ENCODE peak calls at places on chromosome 2, in nine cellular contexts. Q, O, U, X, Y, J, F, K and P are unnamed samples. For H3K36me3, the result is how much of the 10 kb centered on the place peaks cover.

GRCh38 chr2:226420646-226421045 is 379.0 kb downstream of the IRS1 start:
- DNase-seq in U (no peak), Y (no peak), X (no peak), O (no peak), K (no peak), F (peak), Q (no peak), J (no peak), P (no peak)

GRCh38 chr2:154130821-154131220 is 259.1 kb downstream of the GALNT13 start:
- DNase-seq in Q (no peak), K (no peak), Y (no peak), J (no peak), U (no peak), O (no peak), F (peak), X (no peak), P (no peak)

GRCh38 chr2:112343827-112344585 is 68.6 kb downstream of the ZC3H6 start:
- DNase-seq in F (peak), X (no peak), Q (no peak), Y (no peak), U (no peak), J (no peak), K (no peak), O (peak), P (no peak)

GRCh38 chr2:235940330-235940729 is 227.9 kb downstream of the GBX2 start:
- DNase-seq in F (peak), Q (no peak), Y (no peak), O (no peak), K (peak), X (peak), J (peak), U (no peak), P (no peak)

GRCh38 chr2:221492606-221493005 is 79.5 kb downstream of the EPHA4 start:
- DNase-seq in U (no peak), K (no peak), Q (peak), Y (no peak), J (no peak), F (peak), O (no peak), X (no peak), P (no peak)

GRCh38 chr2:176781570-176782217 is 430.9 kb upstream of the HNRNPA3 start:
- DNase-seq in X (no peak), O (no peak), J (no peak), F (no peak), Q (no peak), U (no peak), Y (no peak), K (no peak), P (no peak)

GRCh38 chr2:200850512-200851256 is 13.8 kb downstream of the CLK1 start:
- DNase-seq in X (no peak), J (no peak), Q (no peak), K (no peak), Y (no peak), O (peak), U (no peak), F (no peak), P (no peak)

GRCh38 chr2:88195247-88195646 is 25.1 kb downstream of the THNSL2 start:
- DNase-seq in J (no peak), X (no peak), K (no peak), Q (no peak), O (no peak), F (no peak), Y (no peak), U (no peak), P (no peak)

GRCh38 chr2:98568161-98568956 is 40.0 kb downstream of the COA5 start:
- DNase-seq in Q (no peak), Y (no peak), K (peak), X (no peak), F (peak), U (no peak), J (no peak), O (no peak), P (no peak)

GRCh38 chr2:27627963-27628766 is 647 bp downstream of the CCDC121 start:
- DNase-seq in K (no peak), J (no peak), X (peak), Q (no peak), F (peak), Y (no peak), O (peak), U (no peak), P (no peak)

GRCh38 chr2:121502781-121503180 is 27.9 kb upstream of the RNU4ATAC start:
- DNase-seq in Y (no peak), X (no peak), J (no peak), U (no peak), Q (no peak), O (no peak), F (peak), K (no peak), P (no peak)

GRCh38 chr2:2256011-2256410 is 75.1 kb downstream of the MYT1L start:
- DNase-seq in O (no peak), J (no peak), X (no peak), Y (no peak), K (no peak), Q (no peak), U (no peak), F (no peak), P (peak)

GRCh38 chr2:9230881-9231280 is 24.3 kb downstream of the ASAP2 start:
- DNase-seq in K (no peak), Q (no peak), O (no peak), Y (no peak), X (no peak), F (peak), U (no peak), J (no peak), P (no peak)

GRCh38 chr2:45937990-45938389 is 286.5 kb downstream of the PRKCE start:
- DNase-seq in J (no peak), F (no peak), U (no peak), O (no peak), Q (no peak), X (no peak), Y (no peak), K (no peak), P (no peak)

GRCh38 chr2:229164545-229165249 is 106.4 kb downstream of the PID1 start:
- DNase-seq in K (no peak), Q (no peak), Y (no peak), O (peak), U (no peak), F (peak), J (no peak), X (no peak), P (no peak)

GRCh38 chr2:24919100-24919976 is 699 bp downstream of the ADCY3 start:
- DNase-seq in O (peak), F (peak), Y (no peak), J (peak), Q (peak), X (no peak), U (peak), K (no peak), P (no peak)

GRCh38 chr2:100869146-100869545 is 49.2 kb downstream of the NPAS2 start:
- DNase-seq in Q (no peak), O (no peak), Y (no peak), F (no peak), K (no peak), U (no peak), X (no peak), J (no peak), P (no peak)

GRCh38 chr2:188303363-188304031 is 11.8 kb downstream of the GULP1 start:
- DNase-seq in K (no peak), Q (no peak), J (no peak), O (peak), F (peak), U (peak), X (no peak), Y (no peak), P (no peak)

GRCh38 chr2:237698338-237698694 is 70.9 kb downstream of the LRRFIP1 start:
- DNase-seq in Q (no peak), F (no peak), U (no peak), J (no peak), K (no peak), O (no peak), Y (no peak), X (no peak), P (peak)

GRCh38 chr2:237074211-237074993 is 11.3 kb upstream of the COPS8 start:
- DNase-seq in X (no peak), O (no peak), U (no peak), Q (no peak), K (no peak), Y (no peak), J (no peak), F (no peak), P (no peak)

GRCh38 chr2:42424033-42424432 is 63.0 kb upstream of the COX7A2L start:
- DNase-seq in F (peak), O (no peak), Q (no peak), X (peak), K (no peak), U (no peak), Y (no peak), J (no peak), P (no peak)

GRCh38 chr2:208686665-208687064 is 280.1 kb downstream of the PTH2R start:
- DNase-seq in F (no peak), Y (no peak), K (no peak), J (no peak), U (no peak), Q (no peak), X (no peak), O (no peak), P (no peak)

GRCh38 chr2:45930396-45930792 is 278.9 kb downstream of the PRKCE start:
- DNase-seq in J (no peak), U (no peak), F (peak), Q (no peak), Y (no peak), X (no peak), O (no peak), K (no peak), P (no peak)

GRCh38 chr2:181123798-181124217 is 143.4 kb downstream of the UBE2E3 start:
- DNase-seq in J (no peak), K (no peak), U (no peak), X (no peak), F (no peak), Q (no peak), Y (no peak), O (peak), P (no peak)

GRCh38 chr2:136129601-136130000 is 11.7 kb upstream of the CXCR4 start:
- DNase-seq in K (no peak), O (no peak), X (no peak), J (no peak), Y (no peak), F (no peak), U (no peak), Q (no peak), P (no peak)

GRCh38 chr2:219406861-219407230 is 11.3 kb upstream of the DES start:
- DNase-seq in Y (no peak), K (peak), U (no peak), Q (no peak), J (no peak), O (no peak), X (no peak), F (peak), P (no peak)

GRCh38 chr2:26613241-26614204 is 27.6 kb downstream of the CIB4 start:
- DNase-seq in K (peak), X (peak), Q (no peak), U (no peak), F (no peak), O (peak), Y (no peak), J (no peak), P (peak)

GRCh38 chr2:174259981-174260380 is 11.6 kb upstream of the OLA1 start:
- DNase-seq in Y (no peak), O (no peak), F (peak), K (no peak), X (no peak), U (no peak), J (no peak), Q (no peak), P (no peak)

GRCh38 chr2:230706966-230707365 is 5.7 kb upstream of the CAB39 start:
- DNase-seq in J (no peak), Y (no peak), U (no peak), O (no peak), Q (no peak), X (no peak), F (no peak), K (no peak), P (no peak)

GRCh38 chr2:12402440-12403139 is 314.1 kb upstream of the TRIB2 start:
- DNase-seq in U (no peak), O (peak), J (no peak), F (no peak), Q (no peak), K (no peak), Y (no peak), X (no peak), P (no peak)

GRCh38 chr2:202172439-202173191 is 65.8 kb downstream of the SUMO1 start:
- DNase-seq in J (no peak), K (no peak), Y (no peak), O (no peak), F (no peak), X (peak), U (no peak), Q (no peak), P (no peak)

GRCh38 chr2:60552096-60552850 is 1.2 kb downstream of the BCL11A start:
- DNase-seq in Y (no peak), O (peak), Q (peak), U (no peak), F (peak), J (no peak), X (no peak), K (peak), P (peak)

GRCh38 chr2:64008434-64009009 is 10.7 kb downstream of the VPS54 start:
- DNase-seq in K (no peak), J (no peak), Y (no peak), F (no peak), U (no peak), Q (no peak), X (no peak), O (no peak), P (no peak)

DNA sequence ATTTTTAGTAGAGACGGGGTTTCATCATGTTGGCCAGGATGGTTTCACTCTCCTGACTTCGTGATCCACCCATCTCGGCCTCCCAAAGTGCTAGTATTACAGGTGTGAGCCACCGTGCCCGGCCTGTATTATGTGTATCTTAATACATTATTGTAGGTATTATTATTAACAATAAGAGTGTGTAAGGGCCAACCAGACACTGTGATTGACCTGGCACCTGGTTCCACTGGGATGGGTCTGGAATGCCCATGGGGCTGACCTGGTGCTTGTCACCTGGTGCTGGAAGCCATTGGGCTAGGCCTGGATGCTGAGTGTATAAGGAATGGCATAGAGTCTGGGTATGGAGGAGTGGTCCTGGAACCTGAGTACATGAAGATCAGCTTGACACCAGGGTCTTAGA is 906.9 kb upstream of the TMEFF2 start:
- DNase-seq in X (no peak), J (no peak), O (no peak), Y (no peak), Q (no peak), U (no peak), F (no peak), K (no peak), P (no peak)
- H3K4me3 ChIP-seq in X (no peak), J (no peak), O (no peak), Y (no peak), Q (no peak), U (no peak), F (no peak), K (no peak), P (no peak)

DNA sequence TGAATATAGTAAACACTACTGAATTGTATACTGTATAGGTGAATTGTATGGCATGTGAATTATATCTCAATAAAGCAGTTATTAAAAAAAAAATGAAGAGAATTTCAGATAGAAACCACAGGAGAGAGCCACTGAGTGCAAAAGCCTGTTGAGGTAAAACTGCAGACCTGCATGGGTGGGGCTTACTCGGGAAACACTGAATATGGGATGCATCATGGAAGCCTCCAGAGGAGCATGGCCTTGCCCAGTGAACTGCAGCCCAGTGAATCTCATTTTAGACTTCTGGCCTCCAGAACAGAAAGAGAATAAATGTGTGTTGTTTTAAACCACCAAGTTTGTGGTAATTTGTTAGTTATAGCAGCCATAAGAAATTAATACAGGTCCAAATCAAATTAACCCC is 15.7 kb downstream of the GPATCH11 start:
- DNase-seq in J (no peak), F (no peak), O (peak), U (no peak), Y (no peak), Q (no peak), K (no peak), X (no peak), P (no peak)
- H3K36me3 ChIP-seq in J (under half), F (under half), O (under half), U (half or more), Y (half or more), Q (under half), K (under half), X (under half), P (half or more)

GRCh38 chr2:211027976-211028375 is 471.6 kb downstream of the CPS1 start:
- DNase-seq in K (no peak), J (no peak), X (no peak), O (no peak), U (no peak), Q (no peak), Y (no peak), F (no peak), P (no peak)

GRCh38 chr2:211035548-211036185 is 479.3 kb downstream of the CPS1 start:
- DNase-seq in O (peak), U (peak), K (no peak), Q (peak), Y (no peak), X (no peak), J (no peak), F (peak), P (no peak)

DNA sequence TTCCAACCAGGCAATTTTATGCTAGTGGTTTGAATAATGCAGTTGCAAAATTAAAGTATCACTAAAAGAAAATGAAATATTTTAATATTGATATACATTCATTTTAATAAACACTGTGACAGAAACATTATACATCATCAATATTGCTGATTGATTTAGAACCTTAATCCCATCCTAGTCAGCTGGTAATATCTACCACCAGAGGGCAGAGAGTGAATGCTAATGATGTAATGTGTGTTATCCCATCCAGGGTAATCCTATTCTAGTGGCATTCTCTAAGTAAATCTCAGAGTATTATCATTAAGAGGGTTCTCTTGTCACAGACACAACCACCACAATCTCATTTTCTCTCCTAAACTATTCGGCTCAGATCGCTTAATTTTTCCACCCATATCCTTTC is 477.4 kb downstream of the CPS1 start:
- DNase-seq in Y (no peak), U (no peak), F (peak), Q (peak), J (no peak), X (no peak), O (peak), K (no peak), P (no peak)
- H3K27ac ChIP-seq in Y (no peak), U (no peak), F (no peak), Q (peak), J (no peak), X (no peak), O (no peak), K (no peak), P (no peak)

DNA sequence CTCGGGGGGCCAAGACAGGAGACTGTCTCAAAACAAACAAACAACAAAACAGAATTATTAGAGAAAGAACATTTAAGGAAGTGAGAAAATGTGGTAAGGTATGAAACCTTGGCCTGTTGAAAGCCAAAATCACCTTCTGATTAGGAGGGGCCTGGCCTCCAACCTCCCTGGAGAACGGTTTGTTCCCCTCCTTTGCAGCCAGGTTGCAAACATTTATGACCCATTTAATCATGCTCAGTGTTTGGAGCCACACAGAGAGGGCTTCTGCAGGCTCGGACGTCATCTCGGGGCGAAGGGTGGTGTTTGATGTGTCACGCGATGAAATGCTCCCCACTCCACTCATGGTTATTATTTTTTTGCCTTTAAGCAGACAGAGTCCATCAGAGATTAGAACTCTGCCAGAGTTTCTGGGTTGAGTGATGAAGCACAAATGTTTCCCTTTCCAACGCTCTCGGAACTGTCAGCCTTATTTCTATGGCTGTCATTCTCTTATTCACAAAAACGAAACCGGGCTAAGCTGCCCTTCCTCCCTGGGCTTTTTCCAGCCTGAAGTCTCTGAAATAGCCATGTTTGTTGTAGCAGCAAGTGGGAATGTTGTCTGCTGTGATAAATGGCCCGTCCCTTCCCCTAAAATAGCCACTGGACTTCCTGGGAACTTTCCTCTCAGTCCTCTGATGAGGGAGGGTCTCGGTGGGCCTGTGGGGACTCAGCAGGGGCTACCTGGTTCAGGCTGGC is 33.6 kb upstream of the ROCK2 start:
- DNase-seq in Y (no peak), U (no peak), F (no peak), X (peak), K (peak), O (no peak), J (no peak), Q (no peak), P (no peak)
- H3K4me3 ChIP-seq in Y (no peak), U (no peak), F (no peak), X (peak), K (peak), O (no peak), J (no peak), Q (no peak), P (no peak)

GRCh38 chr2:273338-273737 is 8.6 kb downstream of the ACP1 start:
- DNase-seq in O (no peak), J (no peak), Y (no peak), X (no peak), K (no peak), F (no peak), Q (no peak), U (no peak), P (no peak)
- H3K36me3 ChIP-seq in O (under half), J (under half), Y (half or more), X (under half), K (under half), F (under half), Q (half or more), U (half or more), P (half or more)

GRCh38 chr2:118693287-118693822 is 154.1 kb downstream of the EN1 start:
- DNase-seq in F (no peak), U (no peak), Q (no peak), K (no peak), J (no peak), Y (no peak), X (no peak), O (no peak), P (no peak)
- H3K27ac ChIP-seq in F (no peak), U (no peak), Q (no peak), K (no peak), J (no peak), Y (no peak), X (no peak), O (no peak), P (no peak)